ENCODE peak calls at places on chromosome 17, in five cellular contexts. M, K, X, D and L are unnamed samples.

GRCh38 chr17:31379796-31380195 is 11.7 kb upstream of the RAB11FIP4 start:
- DNase-seq in X (no peak), D (no peak), M (no peak), K (no peak), L (no peak)

GRCh38 chr17:32586666-32587065 is 99.9 kb downstream of the CDK5R1 start:
- DNase-seq in D (no peak), M (no peak), K (no peak), X (no peak), L (no peak)

GRCh38 chr17:13962716-13963115 is 106.6 kb upstream of the COX10 start:
- DNase-seq in X (no peak), M (no peak), D (no peak), K (no peak), L (no peak)

GRCh38 chr17:50123649-50124349 is 6.2 kb downstream of the SAMD14 start:
- DNase-seq in D (no peak), M (no peak), X (no peak), K (no peak), L (no peak)

GRCh38 chr17:27247071-27247957 is 46.6 kb upstream of the WSB1 start:
- DNase-seq in X (peak), D (no peak), M (peak), K (no peak), L (no peak)

GRCh38 chr17:43931062-43931571 is 11.2 kb downstream of the PPY start:
- DNase-seq in M (no peak), X (no peak), D (no peak), K (no peak), L (no peak)

GRCh38 chr17:46121841-46122485 is 71.3 kb downstream of the KANSL1 start:
- DNase-seq in M (no peak), K (no peak), D (peak), X (no peak), L (peak)

GRCh38 chr17:45144199-45145034 is 3.9 kb upstream of the HEXIM1 start:
- DNase-seq in K (no peak), M (no peak), X (no peak), D (peak), L (no peak)

GRCh38 chr17:68020451-68020779 is 15.1 kb upstream of the KPNA2 start:
- DNase-seq in X (no peak), K (no peak), M (no peak), D (peak), L (no peak)

GRCh38 chr17:28174352-28175046 is 132.0 kb downstream of the NLK start:
- DNase-seq in M (no peak), D (peak), K (no peak), X (no peak), L (peak)

GRCh38 chr17:57305329-57305728 is 49.0 kb downstream of the MSI2 start:
- DNase-seq in M (no peak), K (no peak), D (no peak), X (no peak), L (no peak)

GRCh38 chr17:7836596-7837374 is 2.8 kb downstream of the KDM6B start:
- DNase-seq in M (peak), K (peak), X (peak), D (peak), L (no peak)

GRCh38 chr17:59837362-59838195 is 55.2 kb downstream of the TUBD1 start:
- DNase-seq in M (peak), X (peak), K (peak), D (peak), L (peak)

GRCh38 chr17:61981323-61981722 is 53.5 kb upstream of the INTS2 start:
- DNase-seq in M (no peak), K (no peak), D (no peak), X (no peak), L (no peak)

GRCh38 chr17:72501404-72502110 is 380.7 kb downstream of the SOX9 start:
- DNase-seq in X (no peak), M (no peak), K (no peak), D (no peak), L (no peak)

GRCh38 chr17:17963694-17964436 is 8.3 kb downstream of the TOM1L2 start:
- DNase-seq in K (no peak), D (no peak), M (no peak), X (no peak), L (no peak)

DNA sequence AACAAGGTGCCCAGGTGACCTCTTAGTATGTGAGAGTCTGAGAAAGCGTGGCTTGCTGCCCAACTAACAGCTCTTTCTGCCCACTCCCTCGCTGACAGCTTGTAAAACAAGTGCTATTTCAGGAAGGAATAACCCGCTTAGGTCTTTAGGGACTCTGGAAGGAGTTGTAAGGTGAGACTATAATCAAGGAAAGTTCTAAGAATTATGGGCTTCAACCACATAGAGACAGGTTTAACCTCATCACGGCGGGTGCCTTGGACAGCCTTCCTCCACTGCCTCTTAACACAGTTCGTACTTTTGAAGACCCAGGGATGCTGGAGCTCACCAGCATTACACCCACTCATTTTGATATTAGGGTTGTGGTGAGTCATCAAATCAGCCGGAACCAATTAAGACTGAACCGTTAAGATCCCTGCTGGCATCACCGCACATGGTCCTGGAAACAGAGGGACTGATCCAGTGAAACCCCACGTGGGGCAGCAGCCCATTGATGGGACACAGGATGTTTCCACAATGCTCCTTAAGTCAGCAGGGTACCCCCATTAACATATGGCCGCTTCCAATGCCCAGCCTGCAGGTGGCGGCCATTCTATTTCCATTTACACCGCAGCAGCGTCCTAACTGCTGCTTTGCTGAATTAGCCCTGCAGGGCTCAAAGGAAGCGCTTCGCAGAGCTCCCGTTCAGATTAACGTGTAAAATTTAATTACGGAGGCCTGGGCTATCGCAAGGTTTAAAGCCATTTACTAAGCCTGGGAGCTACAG is 176.6 kb upstream of the SDK2 start:
- DNase-seq in M (no peak), X (no peak), K (no peak), D (no peak), L (no peak)
- TF ChIP-seq CTCF in M (no peak), X (peak), K (no peak), D (peak), L (no peak)

DNA sequence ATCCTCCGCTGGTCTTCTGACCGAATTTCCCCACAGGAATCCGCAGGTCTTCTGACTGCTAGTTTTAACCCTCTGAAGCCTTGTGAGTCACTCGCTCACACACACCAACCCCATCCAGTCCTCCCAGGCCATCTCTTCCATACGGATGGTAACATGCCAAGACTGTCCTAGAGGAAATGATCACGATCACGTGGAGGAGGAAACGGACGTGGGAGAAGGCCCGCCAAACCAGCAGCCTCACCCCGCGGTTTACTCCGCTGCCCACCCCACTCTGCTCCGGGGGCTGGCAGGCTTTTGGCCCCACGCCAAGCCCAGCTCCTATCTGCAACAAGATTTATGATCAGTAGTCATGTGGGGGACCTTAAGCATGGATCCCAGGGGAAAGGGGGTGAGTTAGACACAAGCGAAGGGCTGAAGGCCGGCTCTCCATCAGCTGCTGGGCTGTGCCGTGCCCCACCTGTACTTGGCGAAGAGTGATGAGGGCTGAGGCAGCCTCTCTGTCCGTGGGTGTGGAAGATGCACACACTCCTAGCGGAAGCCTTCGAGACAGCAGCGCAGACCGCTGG is 1.5 kb upstream of the FAAP100 start:
- DNase-seq in X (peak), K (no peak), M (no peak), D (no peak), L (no peak)
- TF ChIP-seq CTCF in X (no peak), K (no peak), M (no peak), D (no peak), L (no peak)

GRCh38 chr17:42673885-42674754 is 2.7 kb downstream of the PLEKHH3 start:
- DNase-seq in M (no peak), X (no peak), D (peak), K (no peak), L (peak)
- TF ChIP-seq CTCF in M (peak), X (peak), D (peak), K (peak), L (peak)

GRCh38 chr17:20289984-20290383 is 177.4 kb downstream of the LGALS9B start:
- DNase-seq in K (no peak), M (no peak), D (no peak), X (no peak), L (no peak)
- TF ChIP-seq CTCF in K (no peak), M (no peak), D (no peak), X (no peak), L (no peak)

DNA sequence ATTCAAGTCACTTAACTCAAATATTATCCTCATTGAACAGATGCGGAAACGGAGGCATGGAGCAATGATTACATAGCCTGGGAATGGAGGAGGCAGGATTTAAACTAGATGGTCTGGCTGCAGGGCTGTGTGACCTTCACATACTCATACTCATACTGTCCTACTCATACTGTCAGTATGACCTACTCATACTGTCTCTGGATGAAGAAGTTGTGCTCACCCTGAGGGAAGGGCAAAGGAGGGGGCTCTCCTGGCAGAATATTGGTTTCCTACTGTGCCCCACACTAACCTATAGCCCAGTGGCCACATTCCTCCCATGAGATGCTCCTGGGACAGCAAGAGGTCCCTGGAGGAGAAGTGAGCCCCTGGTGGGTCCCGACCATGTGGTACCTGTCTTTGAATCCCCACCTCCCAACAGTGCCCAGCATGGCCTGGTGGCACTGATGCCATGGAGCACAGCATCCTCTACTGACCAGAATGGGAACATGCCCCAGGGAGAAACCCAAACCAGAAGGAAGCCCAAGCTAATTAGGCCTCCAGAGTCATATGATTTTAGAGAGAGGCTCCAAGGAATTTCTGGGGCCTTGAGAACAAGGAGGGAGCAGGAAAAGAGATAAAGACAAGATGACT is 197.3 kb upstream of the SDK2 start:
- DNase-seq in X (no peak), K (no peak), D (no peak), M (no peak), L (no peak)
- TF ChIP-seq CTCF in X (no peak), K (no peak), D (peak), M (peak), L (no peak)

GRCh38 chr17:78852709-78853111 is 12.1 kb upstream of the USP36 start:
- DNase-seq in K (no peak), M (no peak), X (no peak), D (no peak), L (no peak)
- TF ChIP-seq CTCF in K (no peak), M (no peak), X (peak), D (peak), L (no peak)